ENCODE peak calls at places on chromosomes 3 and 15, in ten cellular contexts. Y is tibial nerve; E is adrenal gland; X is sigmoid colon; J is tibial artery; C is heart right ventricle; O is right atrium auricular region; U is CD8-positive, alpha-beta T cell; B is lung; M is esophagus muscularis mucosa. D is an unnamed sample. For H3K36me3, the result is how much of the 10 kb centered on the place peaks cover.

GRCh38 chr15:39451121-39451698 is 129.7 kb upstream of the THBS1 start:
- DNase-seq in Y (no peak), E (no peak), X (no peak), J (no peak), C (no peak), O (no peak), U (no peak), B (no peak), M (no peak), D (no peak)

GRCh38 chr3:111598552-111598951 is 3.4 kb upstream of the ZBED2 start:
- DNase-seq in Y (no peak), E (no peak), X (no peak), J (no peak), C (no peak), O (no peak), U (no peak), B (no peak), M (no peak), D (no peak)

GRCh38 chr3:47011371-47011770 is 31.9 kb downstream of the NBEAL2 start:
- DNase-seq in Y (no peak), E (no peak), X (no peak), J (peak), C (no peak), O (no peak), U (no peak), B (no peak), M (no peak), D (no peak)

GRCh38 chr3:29171583-29171990 is 109.3 kb upstream of the RBMS3 start:
- DNase-seq in Y (no peak), E (no peak), X (no peak), J (no peak), C (no peak), O (no peak), U (no peak), B (no peak), M (no peak), D (no peak)

GRCh38 chr3:129224984-129225393 is 24.4 kb upstream of the COPG1 start:
- DNase-seq in Y (peak), E (peak), X (peak), J (peak), C (peak), O (peak), U (no peak), B (peak), M (no peak), D (peak)

GRCh38 chr3:4751057-4752051 is 227.9 kb upstream of the BHLHE40 start:
- DNase-seq in Y (no peak), E (no peak), X (no peak), J (no peak), C (peak), O (no peak), U (no peak), B (no peak), M (no peak), D (no peak)

GRCh38 chr15:78002996-78003395 is 74.5 kb downstream of the TBC1D2B start:
- DNase-seq in Y (no peak), E (no peak), X (peak), J (no peak), C (no peak), O (no peak), U (no peak), B (no peak), M (no peak), D (no peak)

GRCh38 chr15:53288542-53288941 is 470.9 kb downstream of the WDR72 start:
- DNase-seq in Y (no peak), E (no peak), X (no peak), J (no peak), C (no peak), O (no peak), U (no peak), B (no peak), M (no peak), D (no peak)

GRCh38 chr15:80991446-80991845 is 1.8 kb upstream of the MESD start:
- DNase-seq in Y (peak), E (no peak), X (peak), J (peak), C (peak), O (peak), U (no peak), B (peak), M (no peak), D (peak)

GRCh38 chr3:82276992-82277391 is 515.5 kb upstream of the GBE1 start:
- DNase-seq in Y (no peak), E (no peak), X (no peak), J (no peak), C (no peak), O (no peak), U (no peak), B (no peak), M (no peak), D (no peak)

GRCh38 chr3:119497824-119498187 is 541 bp upstream of the TIMMDC1 start:
- DNase-seq in Y (no peak), E (peak), X (no peak), J (no peak), C (peak), O (no peak), U (no peak), B (peak), M (no peak), D (no peak)

GRCh38 chr3:181050738-181051137 is 61.2 kb upstream of the DNAJC19 start:
- DNase-seq in Y (no peak), E (no peak), X (no peak), J (no peak), C (no peak), O (no peak), U (no peak), B (no peak), M (no peak), D (no peak)

GRCh38 chr3:67329358-67329757 is 325.1 kb downstream of the SUCLG2 start:
- DNase-seq in Y (no peak), E (no peak), X (no peak), J (no peak), C (no peak), O (no peak), U (no peak), B (no peak), M (no peak), D (no peak)

GRCh38 chr15:100902436-100903190 is 16.5 kb upstream of the LRRK1 start:
- DNase-seq in Y (peak), E (peak), X (peak), J (no peak), C (peak), O (peak), U (no peak), B (peak), M (peak), D (peak)

GRCh38 chr15:100900136-100900894 is 18.8 kb upstream of the LRRK1 start:
- DNase-seq in Y (no peak), E (no peak), X (no peak), J (no peak), C (no peak), O (no peak), U (no peak), B (no peak), M (no peak), D (peak)

GRCh38 chr15:100900895-100901169 is 18.3 kb upstream of the LRRK1 start:
- DNase-seq in Y (no peak), E (no peak), X (peak), J (no peak), C (no peak), O (no peak), U (no peak), B (no peak), M (no peak), D (no peak)

GRCh38 chr15:100901702-100902435 is 17.3 kb upstream of the LRRK1 start:
- DNase-seq in Y (no peak), E (no peak), X (peak), J (no peak), C (no peak), O (no peak), U (no peak), B (no peak), M (no peak), D (no peak)

DNA sequence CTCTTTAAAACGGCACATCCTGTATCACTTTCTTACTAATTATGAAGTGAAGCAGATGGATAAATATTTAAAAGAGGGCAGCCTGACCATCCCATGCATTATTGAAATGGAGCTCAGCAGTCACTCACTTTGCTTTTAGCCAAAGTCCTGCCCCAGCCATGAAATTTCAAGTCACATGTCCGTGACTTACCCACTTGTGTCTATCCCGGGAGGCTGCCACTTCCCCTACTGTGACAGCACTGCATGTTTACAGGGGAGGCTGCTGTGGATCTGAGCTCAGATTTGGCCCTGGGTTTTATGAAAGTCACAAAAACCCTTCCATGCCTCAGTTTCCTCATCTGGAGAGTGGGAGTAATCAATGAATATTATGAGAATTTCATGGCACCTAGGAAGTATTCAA is 17.9 kb upstream of the LRRK1 start:
- DNase-seq in Y (no peak), E (no peak), X (peak), J (no peak), C (no peak), O (no peak), U (no peak), B (no peak), M (no peak), D (no peak)
- H3K36me3 ChIP-seq in Y (under half), E (under half), X (under half), J (under half), C (under half), O (under half), U (under half), B (under half), M (under half), D (under half)

GRCh38 chr3:135757421-135757820 is 208.1 kb upstream of the PPP2R3A start:
- DNase-seq in Y (no peak), E (no peak), X (no peak), J (no peak), C (no peak), O (no peak), U (no peak), B (no peak), M (peak), D (no peak)
- TF ChIP-seq CTCF in Y (no peak), E (no peak), X (no peak), J (no peak), C (no peak), O (no peak), U (no peak), B (no peak), M (no peak), D (no peak)

GRCh38 chr3:88151358-88151757 is 1.6 kb downstream of the C3orf38 start:
- DNase-seq in Y (no peak), E (no peak), X (no peak), J (no peak), C (no peak), O (no peak), U (no peak), B (no peak), M (no peak), D (no peak)

GRCh38 chr3:88149516-88150362 is at the start of gene C3orf38:
- DNase-seq in Y (peak), E (peak), X (peak), J (peak), C (peak), O (peak), U (peak), B (peak), M (peak), D (peak)

GRCh38 chr3:88149146-88149515 is 628 bp upstream of the C3orf38 start:
- DNase-seq in Y (no peak), E (no peak), X (no peak), J (peak), C (no peak), O (peak), U (no peak), B (peak), M (no peak), D (no peak)

GRCh38 chr3:88150371-88150770 is 612 bp downstream of the C3orf38 start:
- DNase-seq in Y (no peak), E (no peak), X (no peak), J (no peak), C (no peak), O (no peak), U (no peak), B (no peak), M (no peak), D (no peak)

GRCh38 chr3:88150771-88151170 is 1.0 kb downstream of the C3orf38 start:
- DNase-seq in Y (no peak), E (no peak), X (no peak), J (no peak), C (no peak), O (no peak), U (no peak), B (no peak), M (no peak), D (no peak)
- H3K36me3 ChIP-seq in Y (under half), E (under half), X (under half), J (under half), C (under half), O (under half), U (under half), B (under half), M (under half), D (under half)

GRCh38 chr15:75669191-75669878 is 21.6 kb downstream of the SNX33 start:
- DNase-seq in Y (no peak), E (no peak), X (no peak), J (no peak), C (no peak), O (no peak), U (no peak), B (no peak), M (no peak), D (no peak)
- TF ChIP-seq CTCF in Y (no peak), E (no peak), X (no peak), J (no peak), C (no peak), O (no peak), U (no peak), B (no peak), M (no peak), D (no peak)

GRCh38 chr15:66718220-66718988 is 16.4 kb downstream of the SMAD6 start:
- DNase-seq in Y (no peak), E (no peak), X (no peak), J (no peak), C (no peak), O (no peak), U (no peak), B (no peak), M (no peak), D (no peak)

GRCh38 chr15:66721020-66721419 is 19.0 kb downstream of the SMAD6 start:
- DNase-seq in Y (no peak), E (no peak), X (no peak), J (no peak), C (no peak), O (no peak), U (no peak), B (no peak), M (no peak), D (no peak)

GRCh38 chr15:66720206-66721010 is 18.4 kb downstream of the SMAD6 start:
- DNase-seq in Y (no peak), E (peak), X (no peak), J (peak), C (no peak), O (peak), U (no peak), B (peak), M (no peak), D (no peak)

GRCh38 chr15:66721501-66721937 is 19.5 kb downstream of the SMAD6 start:
- DNase-seq in Y (no peak), E (no peak), X (no peak), J (no peak), C (no peak), O (no peak), U (no peak), B (no peak), M (no peak), D (no peak)

GRCh38 chr15:66719471-66719870 is 17.4 kb downstream of the SMAD6 start:
- DNase-seq in Y (no peak), E (no peak), X (no peak), J (no peak), C (no peak), O (no peak), U (no peak), B (no peak), M (no peak), D (no peak)
- H3K36me3 ChIP-seq in Y (under half), E (under half), X (under half), J (under half), C (under half), O (under half), U (under half), B (under half), M (under half), D (under half)

GRCh38 chr3:94303266-94303665 is 240.4 kb downstream of the NSUN3 start:
- DNase-seq in Y (no peak), E (no peak), X (no peak), J (no peak), C (no peak), O (no peak), U (no peak), B (no peak), M (no peak), D (no peak)
- TF ChIP-seq CTCF in Y (no peak), E (no peak), X (no peak), J (no peak), C (no peak), O (no peak), U (no peak), B (no peak), M (no peak), D (no peak)

DNA sequence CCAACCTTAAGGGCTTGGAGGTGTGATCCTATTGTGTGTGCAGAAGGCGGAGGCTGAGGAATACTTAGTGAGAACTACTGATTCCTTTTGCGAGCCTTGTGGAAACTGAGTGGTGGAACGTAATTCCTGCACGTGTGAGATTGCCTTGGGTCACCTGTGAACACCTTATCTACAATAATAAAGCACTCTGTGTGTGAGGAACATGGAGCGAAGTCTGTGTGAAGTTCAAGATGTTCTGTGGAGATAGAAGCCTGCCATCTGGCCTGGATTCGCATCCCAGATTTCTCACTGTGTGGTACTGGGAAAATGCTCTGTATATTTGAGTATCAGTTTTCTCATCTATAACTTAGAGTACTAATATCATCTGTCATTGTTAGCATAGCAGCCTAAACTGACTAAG is 179.5 kb upstream of the PDZRN3 start:
- DNase-seq in Y (no peak), E (no peak), X (no peak), J (no peak), C (no peak), O (no peak), U (no peak), B (no peak), M (peak), D (no peak)
- H3K36me3 ChIP-seq in Y (under half), E (under half), X (under half), J (under half), C (under half), O (under half), U (under half), B (under half), M (under half), D (under half)

GRCh38 chr3:54853573-54854404 is 74.1 kb downstream of the LRTM1 start:
- DNase-seq in Y (peak), E (peak), X (peak), J (peak), C (peak), O (peak), U (peak), B (peak), M (peak), D (peak)
- TF ChIP-seq CTCF in Y (peak), E (peak), X (peak), J (peak), C (peak), O (peak), U (no peak), B (peak), M (peak), D (peak)

GRCh38 chr15:57526615-57527014 is 65.1 kb upstream of the MYZAP start:
- DNase-seq in Y (no peak), E (no peak), X (no peak), J (no peak), C (no peak), O (no peak), U (no peak), B (no peak), M (no peak), D (no peak)

GRCh38 chr15:57527382-57528091 is 64.2 kb upstream of the MYZAP start:
- DNase-seq in Y (peak), E (peak), X (peak), J (no peak), C (peak), O (no peak), U (no peak), B (no peak), M (no peak), D (peak)

GRCh38 chr15:57525581-57525980 is 66.1 kb upstream of the MYZAP start:
- DNase-seq in Y (no peak), E (no peak), X (no peak), J (no peak), C (no peak), O (no peak), U (no peak), B (no peak), M (no peak), D (no peak)

GRCh38 chr15:57528940-57529565 is 62.7 kb upstream of the MYZAP start:
- DNase-seq in Y (no peak), E (no peak), X (no peak), J (no peak), C (no peak), O (no peak), U (no peak), B (no peak), M (no peak), D (no peak)

DNA sequence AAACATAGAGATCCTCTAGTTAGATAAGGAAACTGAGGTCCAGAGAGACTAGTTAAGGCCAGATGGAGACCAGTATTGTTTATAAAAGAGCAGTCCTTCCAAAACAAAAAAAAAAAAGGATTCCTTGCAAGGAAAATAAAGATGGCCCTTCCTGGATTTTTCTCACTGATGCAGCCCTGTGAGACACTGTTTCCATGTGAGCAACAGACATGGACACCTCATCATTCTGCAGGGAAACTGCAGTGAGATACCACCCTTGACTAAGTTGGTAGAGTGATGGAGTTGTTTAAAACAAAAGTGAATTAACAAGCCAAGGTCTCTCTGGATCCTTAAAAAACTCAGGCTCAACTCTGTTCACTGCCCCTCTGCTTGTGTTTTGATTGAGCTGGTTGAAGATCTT is 65.6 kb upstream of the MYZAP start:
- DNase-seq in Y (no peak), E (no peak), X (no peak), J (no peak), C (no peak), O (no peak), U (no peak), B (no peak), M (no peak), D (no peak)
- H3K36me3 ChIP-seq in Y (under half), E (under half), X (under half), J (under half), C (under half), O (under half), U (under half), B (under half), M (under half), D (under half)

D was measured in testis.